ENCODE peak calls at places on chromosomes 3 and 15, in five cellular contexts. H, Z, Q, M and V are unnamed samples.

GRCh38 chr3:120780977-120781376 is 38.4 kb downstream of the GTF2E1 start:
- DNase-seq in H (peak; percentile 36), Z (no peak), Q (no peak), M (peak; percentile 62), V (no peak)

GRCh38 chr15:45644437-45644836 is 9.6 kb downstream of the SQOR start:
- DNase-seq in H (no peak), Z (no peak), Q (no peak), M (no peak), V (no peak)

GRCh38 chr3:73687081-73688004 is 62.6 kb upstream of the PDZRN3 start:
- DNase-seq in H (no peak), Z (no peak), Q (no peak), M (no peak), V (no peak)

GRCh38 chr3:42830437-42831320 is 21.4 kb downstream of the ACKR2 start:
- DNase-seq in H (peak; percentile 40), Z (peak; percentile 82), Q (peak; percentile 78), M (no peak), V (no peak)

GRCh38 chr3:93843981-93844380 is 129.7 kb downstream of the PROS1 start:
- DNase-seq in H (peak; percentile 16), Z (no peak), Q (no peak), M (no peak), V (no peak)

GRCh38 chr3:62995142-62995541 is 119.9 kb upstream of the CADPS start:
- DNase-seq in H (no peak), Z (no peak), Q (no peak), M (no peak), V (no peak)

GRCh38 chr3:11611271-11611893 is 32.3 kb downstream of the VGLL4 start:
- DNase-seq in H (no peak), Z (no peak), Q (no peak), M (no peak), V (no peak)

GRCh38 chr3:161343986-161344385 is 27.3 kb downstream of the SPTSSB start:
- DNase-seq in H (no peak), Z (no peak), Q (no peak), M (no peak), V (no peak)

GRCh38 chr3:126102530-126102951 is 18.6 kb upstream of the SLC41A3 start:
- DNase-seq in H (no peak), Z (no peak), Q (no peak), M (no peak), V (no peak)

GRCh38 chr3:88003115-88003755 is 55.6 kb downstream of the CGGBP1 start:
- DNase-seq in H (peak; percentile 50), Z (peak; percentile 11), Q (peak; percentile 32), M (no peak), V (no peak)

GRCh38 chr15:87976552-87976951 is 280.0 kb downstream of the NTRK3 start:
- DNase-seq in H (no peak), Z (no peak), Q (no peak), M (no peak), V (no peak)

GRCh38 chr3:65497846-65498245 is 540.9 kb downstream of the MAGI1 start:
- DNase-seq in H (no peak), Z (no peak), Q (no peak), M (no peak), V (no peak)

GRCh38 chr3:12224181-12225147 is 64.4 kb upstream of the PPARG start:
- DNase-seq in H (no peak), Z (no peak), Q (peak; percentile 46), M (no peak), V (no peak)

GRCh38 chr3:187567741-187568140 is 102.5 kb downstream of the SST start:
- DNase-seq in H (no peak), Z (no peak), Q (peak; percentile 7), M (no peak), V (no peak)

GRCh38 chr15:52791776-52792175 is 1.6 kb upstream of the ONECUT1 start:
- DNase-seq in H (no peak), Z (no peak), Q (no peak), M (no peak), V (no peak)

GRCh38 chr15:98838387-98839259 is 169.0 kb downstream of the PGPEP1L start:
- DNase-seq in H (no peak), Z (no peak), Q (no peak), M (no peak), V (no peak)

DNA sequence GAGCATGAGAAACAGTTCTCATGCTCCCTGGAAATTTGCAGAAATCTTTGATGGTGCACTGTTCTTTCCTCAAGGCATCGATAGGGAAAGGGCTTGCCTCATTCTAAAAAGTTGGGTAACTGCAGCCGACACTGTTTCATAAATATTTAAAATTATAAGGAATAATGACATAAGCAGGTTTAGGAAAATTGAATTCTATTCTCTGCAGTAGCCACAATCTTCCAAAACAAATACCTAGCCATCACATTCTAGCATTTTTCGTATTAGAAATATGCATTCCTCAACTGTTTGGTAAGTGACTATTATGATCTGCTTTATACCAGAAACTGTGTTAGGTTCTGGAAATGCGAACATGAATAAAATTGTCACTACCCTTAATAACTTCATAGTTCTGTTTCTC is 499.5 kb upstream of the KCNMB2 start:
- DNase-seq in H (no peak), Z (no peak), Q (no peak), M (no peak), V (no peak)
- H3K27ac ChIP-seq in H (no peak overlapping the region), Z (no peak overlapping the region), Q (no peak overlapping the region), M (no peak overlapping the region), V (no peak overlapping the region)

DNA sequence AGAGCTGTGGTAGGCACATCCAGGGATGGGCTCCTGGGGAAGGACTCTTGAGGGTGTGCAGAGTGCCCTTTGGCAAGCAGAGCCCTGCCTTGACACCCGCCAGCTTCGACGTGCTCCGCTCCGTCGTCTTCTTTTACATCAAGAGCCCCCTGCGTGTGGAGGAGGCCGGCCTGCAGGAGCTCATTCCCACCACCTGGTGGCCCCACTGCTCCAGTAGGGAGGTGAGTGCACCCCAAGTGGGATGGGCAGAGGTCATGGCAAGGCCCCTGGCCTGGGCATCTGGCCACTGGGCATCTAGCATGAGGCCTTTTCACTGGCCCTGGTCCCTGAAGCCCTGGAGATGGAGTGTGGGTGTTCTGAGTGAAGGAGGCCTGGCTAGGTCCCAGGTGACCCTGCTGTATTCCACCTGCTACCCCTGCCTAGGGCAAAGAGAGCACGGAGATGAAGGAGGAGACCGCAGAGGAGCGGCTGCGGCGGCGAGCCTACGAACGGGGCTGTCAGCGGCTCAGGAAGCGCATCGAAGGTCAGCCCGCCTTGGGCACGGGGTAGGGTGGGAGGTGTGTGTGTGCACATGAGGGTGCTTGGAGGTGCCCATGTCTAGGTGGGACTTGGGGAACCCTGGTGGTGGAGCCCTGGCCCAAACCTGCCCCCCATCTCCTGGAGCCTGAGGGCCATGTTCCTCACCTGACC is 12.2 kb downstream of the RNF123 start:
- DNase-seq in H (no peak), Z (peak; percentile 37), Q (peak; percentile 24), M (no peak), V (peak; percentile 86)
- TF ChIP-seq SP1 in H (no peak), Z (no peak), Q (no peak), M (no peak), V (no peak)

GRCh38 chr15:41566121-41566885 is 7.3 kb downstream of the TYRO3 start:
- DNase-seq in H (no peak), Z (peak; percentile 48), Q (no peak), M (no peak), V (no peak)

GRCh38 chr15:41564960-41565502 is 6.0 kb downstream of the TYRO3 start:
- DNase-seq in H (no peak), Z (no peak), Q (no peak), M (no peak), V (no peak)

GRCh38 chr15:41564286-41564959 is 5.4 kb downstream of the TYRO3 start:
- DNase-seq in H (no peak), Z (peak; percentile 70), Q (peak; percentile 78), M (no peak), V (peak; percentile 62)

GRCh38 chr15:41567261-41567660 is 8.2 kb downstream of the TYRO3 start:
- DNase-seq in H (no peak), Z (no peak), Q (no peak), M (no peak), V (no peak)

DNA sequence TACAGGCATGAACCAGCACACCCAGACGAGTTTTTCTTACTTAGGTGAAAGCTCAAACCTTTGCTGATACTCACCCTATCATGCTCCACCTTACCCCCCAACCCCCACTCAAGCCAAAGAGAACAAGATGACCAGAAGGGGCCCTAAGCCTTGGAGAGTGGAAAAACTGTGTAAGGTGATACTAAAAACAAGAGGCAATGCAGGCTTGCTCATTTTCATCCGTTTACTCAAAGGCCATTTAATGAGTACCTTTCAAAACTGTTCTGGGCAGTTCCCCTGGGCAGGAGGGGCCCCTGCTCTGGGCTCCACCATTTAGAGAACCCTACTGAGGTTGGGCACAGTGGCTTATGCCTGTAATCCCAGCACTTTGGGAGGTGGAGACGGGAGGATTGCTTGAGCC is 6.7 kb downstream of the TYRO3 start:
- DNase-seq in H (no peak), Z (peak; percentile 24), Q (no peak), M (no peak), V (no peak)
- H3K27ac ChIP-seq in H (no peak overlapping the region), Z (peak overlapping the region; percentile 43), Q (peak overlapping the region; percentile 91), M (no peak overlapping the region), V (no peak overlapping the region)

GRCh38 chr15:70579766-70580165 is 183.6 kb downstream of the UACA start:
- DNase-seq in H (no peak), Z (no peak), Q (no peak), M (no peak), V (no peak)

GRCh38 chr15:70580958-70581357 is 182.4 kb downstream of the UACA start:
- DNase-seq in H (no peak), Z (no peak), Q (no peak), M (no peak), V (no peak)

GRCh38 chr15:70584441-70584837 is 178.9 kb downstream of the UACA start:
- DNase-seq in H (no peak), Z (no peak), Q (no peak), M (no peak), V (no peak)

GRCh38 chr15:70580286-70580685 is 183.1 kb downstream of the UACA start:
- DNase-seq in H (no peak), Z (no peak), Q (no peak), M (no peak), V (no peak)

DNA sequence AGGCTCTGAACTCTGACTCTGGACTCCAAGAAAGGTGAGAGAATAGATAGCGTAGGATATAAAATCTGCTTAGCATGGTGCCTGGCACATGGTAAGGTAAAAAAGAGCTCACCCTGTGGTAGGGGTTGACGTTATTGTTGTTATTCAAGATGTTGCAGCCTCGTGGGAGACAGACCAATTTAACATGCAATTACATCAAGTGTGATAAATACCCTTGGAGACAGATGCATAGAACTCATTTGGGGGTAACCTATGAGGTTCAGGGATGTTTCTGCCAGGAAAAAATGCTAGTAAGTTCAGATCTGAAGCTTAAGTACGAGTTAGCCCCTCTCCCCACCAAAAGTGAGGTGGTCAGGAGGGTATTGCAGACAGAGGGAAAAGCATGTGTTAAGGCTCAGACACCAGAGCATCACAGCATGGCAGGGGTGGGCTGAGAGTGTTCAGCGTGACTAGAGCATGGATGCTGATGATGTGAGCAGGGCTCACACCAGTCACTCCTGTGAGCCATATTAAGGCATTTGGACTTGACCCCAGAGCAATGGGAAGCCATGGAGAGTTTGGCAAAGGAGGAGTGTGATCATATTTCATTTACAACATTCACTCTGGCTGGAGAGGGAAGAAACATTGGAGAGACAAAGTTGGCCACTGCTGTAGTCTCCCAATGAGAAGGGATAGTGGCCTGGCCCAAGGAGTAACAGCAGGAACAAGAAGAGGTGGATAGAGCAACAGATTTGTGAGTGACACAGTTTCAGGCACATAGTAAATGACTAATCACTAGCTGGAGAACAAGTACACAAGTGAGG is 181.0 kb downstream of the UACA start:
- DNase-seq in H (no peak), Z (no peak), Q (no peak), M (no peak), V (no peak)
- TF ChIP-seq SP1 in H (no peak), Z (no peak), Q (no peak), M (no peak), V (no peak)

GRCh38 chr3:193977622-193978021 is 158.3 kb upstream of the HES1 start:
- DNase-seq in H (no peak), Z (no peak), Q (no peak), M (no peak), V (no peak)
- H3K27ac ChIP-seq in H (no peak overlapping the region), Z (no peak overlapping the region), Q (no peak overlapping the region), M (no peak overlapping the region), V (no peak overlapping the region)